ENCODE peak calls at places on chromosomes 1 and 21, in four cellular contexts. T is HCT116, F is IMR-90, G is GM06990. S is an unnamed sample. For H3K36me3, the result is how much of the 10 kb centered on the place peaks cover.

GRCh38 chr1:1330366-1331067 is 563 bp upstream of the TAS1R3 start:
- DNase-seq in F (no peak), T (no peak), G (no peak), S (peak)

GRCh38 chr1:67338642-67339041 is 31.0 kb downstream of the IL12RB2 start:
- DNase-seq in F (peak), G (peak), T (no peak), S (peak)

GRCh38 chr1:61270761-61271411 is 188.5 kb downstream of the NFIA start:
- DNase-seq in G (no peak), F (peak), T (no peak), S (no peak)

GRCh38 chr1:88618331-88618730 is 65.7 kb upstream of the PKN2 start:
- DNase-seq in G (no peak), F (no peak), T (no peak), S (peak)

GRCh38 chr1:16181887-16182719 is 26.2 kb upstream of the EPHA2 start:
- DNase-seq in T (peak), F (peak), G (no peak), S (no peak)

GRCh38 chr1:154190550-154190949 is 1.4 kb downstream of the TPM3 start:
- DNase-seq in T (no peak), F (peak), G (no peak), S (no peak)

GRCh38 chr1:223207293-223208066 is 64.4 kb upstream of the TLR5 start:
- DNase-seq in G (no peak), F (peak), T (no peak), S (no peak)

GRCh38 chr21:34807146-34807880 is 138.5 kb downstream of the CLIC6 start:
- DNase-seq in T (no peak), F (peak), G (peak), S (peak)

GRCh38 chr1:90616395-90616794 is 100.7 kb downstream of the BARHL2 start:
- DNase-seq in F (no peak), G (no peak), T (peak), S (peak)

GRCh38 chr1:45400049-45400448 is 59.8 kb upstream of the MUTYH start:
- DNase-seq in G (no peak), F (no peak), T (no peak), S (no peak)

GRCh38 chr1:17156108-17156507 is 36.9 kb upstream of the PADI2 start:
- DNase-seq in T (no peak), G (peak), F (peak), S (peak)

GRCh38 chr21:43716376-43717165 is 2.4 kb upstream of the PDXK start:
- DNase-seq in G (peak), T (no peak), F (peak), S (peak)

GRCh38 chr1:232952514-232953175 is 2.2 kb downstream of the NTPCR start:
- DNase-seq in G (peak), F (peak), T (peak), S (peak)

GRCh38 chr1:156464335-156464734 is 36.2 kb downstream of the MEF2D start:
- DNase-seq in T (no peak), F (peak), G (no peak), S (no peak)

GRCh38 chr1:193348126-193349045 is 162.0 kb upstream of the B3GALT2 start:
- DNase-seq in T (no peak), G (no peak), F (peak), S (no peak)

GRCh38 chr1:54805981-54806381 is 4.9 kb upstream of the TTC22 start:
- DNase-seq in T (no peak), G (no peak), F (no peak), S (no peak)

GRCh38 chr1:30525980-30526651 is 197.3 kb downstream of the MATN1 start:
- DNase-seq in T (peak), G (no peak), F (peak), S (no peak)

GRCh38 chr1:68745006-68745405 is 248.1 kb upstream of the DEPDC1 start:
- DNase-seq in F (no peak), T (no peak), G (no peak), S (no peak)

GRCh38 chr1:179743679-179744400 is 749 bp downstream of the FAM163A start:
- DNase-seq in F (no peak), T (no peak), G (no peak), S (no peak)

GRCh38 chr1:10178602-10179407 is 31.6 kb upstream of the KIF1B start:
- DNase-seq in F (no peak), T (no peak), G (no peak), S (no peak)

GRCh38 chr1:67735806-67736627 is 51.0 kb downstream of the GADD45A start:
- DNase-seq in T (peak), F (peak), G (peak), S (peak)

GRCh38 chr1:3803905-3804626 is 7.8 kb upstream of the LRRC47 start:
- DNase-seq in T (no peak), G (no peak), F (no peak), S (no peak)

GRCh38 chr1:243325305-243325890 is 69.6 kb downstream of the SDCCAG8 start:
- DNase-seq in T (peak), G (no peak), F (peak), S (peak)

GRCh38 chr1:197725044-197725443 is 50.2 kb downstream of the DENND1B start:
- DNase-seq in G (no peak), F (peak), T (peak), S (peak)

GRCh38 chr1:25182629-25183028 is 49.7 kb downstream of the SYF2 start:
- DNase-seq in G (no peak), T (no peak), F (peak), S (no peak)

GRCh38 chr1:8014381-8014988 is 11.6 kb downstream of the ERRFI1 start:
- DNase-seq in T (no peak), G (no peak), F (no peak), S (no peak)

GRCh38 chr1:8015036-8015808 is 10.9 kb downstream of the ERRFI1 start:
- DNase-seq in T (no peak), G (no peak), F (peak), S (peak)

GRCh38 chr1:8016244-8017241 is 9.6 kb downstream of the ERRFI1 start:
- DNase-seq in T (no peak), F (no peak), G (no peak), S (no peak)

GRCh38 chr1:8017495-8018310 is 8.4 kb downstream of the ERRFI1 start:
- DNase-seq in G (no peak), T (no peak), F (no peak), S (no peak)

GRCh38 chr1:8015809-8016165 is 10.3 kb downstream of the ERRFI1 start:
- DNase-seq in F (no peak), G (no peak), T (no peak), S (no peak)
- H3K4me3 ChIP-seq in F (no peak), G (no peak), T (no peak), S (no peak)

GRCh38 chr1:31633117-31633516 is 11.6 kb downstream of the PEF1 start:
- DNase-seq in F (no peak), T (no peak), G (no peak), S (peak)
- H3K36me3 ChIP-seq in F (under half), T (under half), G (under half), S (under half)

DNA sequence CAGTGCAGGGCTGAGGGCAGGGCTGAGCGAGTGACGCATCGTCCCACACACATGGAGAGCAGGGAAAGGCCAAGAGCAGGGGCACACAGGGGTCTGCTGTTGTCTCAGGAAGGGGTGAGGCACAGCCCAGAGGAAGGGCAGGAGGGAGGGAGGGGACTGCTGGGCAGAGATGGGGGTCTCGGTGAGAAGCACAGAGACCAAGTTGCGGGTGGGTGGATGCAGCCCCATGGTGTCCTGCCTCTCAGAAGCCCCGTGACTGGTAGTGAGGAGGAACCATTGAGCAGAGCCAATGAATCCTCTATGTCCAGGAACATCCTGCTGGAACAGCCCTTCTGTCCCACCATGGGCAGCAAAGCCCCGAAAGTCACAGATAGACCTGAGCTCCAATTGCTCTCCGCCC is 17.8 kb downstream of the C1orf198 start:
- DNase-seq in T (no peak), F (no peak), G (no peak), S (no peak)
- H3K4me3 ChIP-seq in T (no peak), F (no peak), G (no peak), S (no peak)

DNA sequence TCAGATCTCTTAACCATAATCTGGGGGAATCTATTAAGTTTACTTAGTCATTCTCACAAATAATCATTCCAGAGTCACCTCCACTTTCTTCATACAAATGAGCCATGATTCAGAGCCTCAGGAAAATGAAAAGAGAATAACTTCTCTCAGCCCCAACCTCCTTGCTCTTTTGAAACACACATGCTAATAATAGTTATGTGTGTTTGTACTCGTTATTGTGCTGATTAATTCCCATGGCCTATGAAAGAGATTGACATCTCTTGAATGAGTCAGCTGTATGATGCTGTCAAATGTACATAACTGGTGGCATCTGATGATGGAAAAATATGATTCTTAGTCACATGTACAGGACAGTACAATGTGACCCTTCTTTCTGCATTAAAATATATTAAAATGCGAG is 41.5 kb downstream of the DTL start:
- DNase-seq in T (no peak), G (no peak), F (no peak), S (no peak)
- H3K36me3 ChIP-seq in T (half or more), G (under half), F (under half), S (half or more)

GRCh38 chr1:26922201-26922729 is 722 bp downstream of the NUDC start:
- DNase-seq in T (no peak), F (peak), G (no peak), S (no peak)

GRCh38 chr1:26922901-26923300 is 1.4 kb downstream of the NUDC start:
- DNase-seq in T (no peak), F (no peak), G (no peak), S (no peak)

GRCh38 chr1:26921462-26922200 is at the start of gene NUDC:
- DNase-seq in F (peak), G (peak), T (peak), S (peak)

GRCh38 chr1:26923711-26924110 is 2.2 kb downstream of the NUDC start:
- DNase-seq in T (no peak), G (no peak), F (peak), S (no peak)

DNA sequence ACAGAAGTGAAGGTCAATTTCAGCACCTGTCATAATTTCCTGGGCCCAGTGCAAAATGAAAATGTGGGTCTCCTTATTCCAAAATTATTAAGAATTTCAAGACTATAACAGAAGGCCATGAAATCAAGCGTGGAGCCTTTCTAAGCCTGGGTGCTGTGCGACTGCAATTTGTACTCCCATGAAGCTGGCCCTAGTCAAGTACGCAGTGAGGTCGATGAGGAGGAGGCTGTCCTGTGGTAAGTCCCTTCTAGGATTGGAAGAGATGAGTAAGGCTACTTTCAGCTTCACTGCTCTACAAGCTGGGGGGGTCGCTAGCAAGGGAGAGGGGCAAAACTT is 449 bp upstream of the NUDC start:
- DNase-seq in T (no peak), F (no peak), G (no peak), S (no peak)
- H3K4me3 ChIP-seq in T (peak), F (peak), G (peak), S (peak)

GRCh38 chr1:150006881-150007401 is 3.6 kb downstream of the OTUD7B start:
- DNase-seq in F (peak), T (no peak), G (no peak), S (no peak)

GRCh38 chr1:150008699-150009098 is 1.8 kb downstream of the OTUD7B start:
- DNase-seq in G (no peak), T (no peak), F (no peak), S (peak)

GRCh38 chr1:150002217-150002616 is 8.3 kb downstream of the OTUD7B start:
- DNase-seq in T (no peak), F (no peak), G (no peak), S (no peak)

GRCh38 chr1:150003826-150004225 is 6.7 kb downstream of the OTUD7B start:
- DNase-seq in F (no peak), G (no peak), T (no peak), S (no peak)

DNA sequence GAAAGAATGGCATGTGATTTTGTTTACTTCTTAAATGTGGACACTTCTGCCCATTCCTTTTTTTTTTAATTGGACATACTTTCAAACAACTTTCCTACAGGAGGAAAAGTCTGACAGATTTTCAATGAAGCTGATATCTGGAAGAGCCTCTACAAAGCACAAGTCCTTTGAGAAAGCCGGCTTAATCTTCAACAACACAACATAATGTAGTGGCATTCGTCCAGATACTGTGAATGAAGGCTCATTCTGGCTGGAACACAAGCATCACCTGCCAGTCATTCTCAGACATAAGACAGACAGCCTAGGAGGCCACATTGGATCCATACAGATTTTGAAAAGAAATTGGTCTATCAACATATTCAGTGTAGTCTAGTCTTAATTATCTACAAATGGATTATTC is 4.9 kb downstream of the OTUD7B start:
- DNase-seq in T (no peak), G (no peak), F (no peak), S (no peak)
- H3K36me3 ChIP-seq in T (under half), G (under half), F (under half), S (under half)

GRCh38 chr1:168082008-168082876 is 54.5 kb downstream of the GPR161 start:
- DNase-seq in F (peak), T (peak), G (peak), S (peak)

GRCh38 chr1:168084396-168085231 is 52.1 kb downstream of the GPR161 start:
- DNase-seq in T (peak), F (peak), G (peak), S (peak)

GRCh38 chr1:168081373-168082007 is 55.2 kb downstream of the GPR161 start:
- DNase-seq in G (no peak), F (peak), T (no peak), S (no peak)

GRCh38 chr1:168085401-168085872 is 51.3 kb downstream of the GPR161 start:
- DNase-seq in G (no peak), T (no peak), F (no peak), S (no peak)

GRCh38 chr1:168083456-168084325 is 53.0 kb downstream of the GPR161 start:
- DNase-seq in T (no peak), G (no peak), F (no peak), S (no peak)
- H3K4me3 ChIP-seq in T (no peak), G (no peak), F (no peak), S (no peak)